ENCODE peak calls at places on chromosomes 7 and 10, in four cellular contexts. L is IMR-90, V is K562, W is GM12878. B is an unnamed sample.

GRCh38 chr7:135678612-135679575 is 16.6 kb downstream of the STMP1 start:
- DNase-seq in L (peak; percentile 86), V (no peak), W (no peak), B (peak; percentile 55)

GRCh38 chr7:46179211-46179610 is 258.1 kb upstream of the IGFBP3 start:
- DNase-seq in L (no peak), V (no peak), W (no peak), B (no peak)

GRCh38 chr7:2906197-2906931 is 62.3 kb upstream of the GNA12 start:
- DNase-seq in L (no peak), V (no peak), W (no peak), B (no peak)

GRCh38 chr7:88835147-88835728 is 39.7 kb upstream of the TEX47 start:
- DNase-seq in L (no peak), V (peak; percentile 17), W (peak; percentile 15), B (peak; percentile 58)

GRCh38 chr10:7409045-7409731 is 1.6 kb downstream of the SFMBT2 start:
- DNase-seq in L (no peak), V (peak; percentile 56), W (peak; percentile 51), B (no peak)

GRCh38 chr7:35773994-35774393 is 26.9 kb upstream of the SEPTIN7 start:
- DNase-seq in L (no peak), V (no peak), W (no peak), B (no peak)

GRCh38 chr7:117972606-117973005 is 99.4 kb upstream of the CTTNBP2 start:
- DNase-seq in L (no peak), V (no peak), W (no peak), B (no peak)

GRCh38 chr10:71614946-71615345 is 104.6 kb downstream of the C10orf105 start:
- DNase-seq in L (no peak), V (no peak), W (no peak), B (no peak)

GRCh38 chr10:22321831-22322662 is 1.1 kb downstream of the BMI1 start:
- DNase-seq in L (no peak), V (peak; percentile 51), W (no peak), B (peak; percentile 39)

GRCh38 chr7:37675739-37676138 is 7.8 kb upstream of the GPR141 start:
- DNase-seq in L (no peak), V (no peak), W (no peak), B (no peak)

GRCh38 chr10:119769886-119770285 is 44.0 kb downstream of the INPP5F start:
- DNase-seq in L (peak; percentile 80), V (no peak), W (no peak), B (peak; percentile 86)

GRCh38 chr10:69895759-69896158 is 94.1 kb downstream of the COL13A1 start:
- DNase-seq in L (peak; percentile 78), V (no peak), W (no peak), B (no peak)

GRCh38 chr7:40057292-40057691 is 77.1 kb downstream of the MPLKIP start:
- DNase-seq in L (peak; percentile 20), V (peak; percentile 18), W (no peak), B (no peak)

GRCh38 chr10:61633665-61634064 is 29.1 kb upstream of the CABCOCO1 start:
- DNase-seq in L (peak; percentile 68), V (no peak), W (no peak), B (peak; percentile 85)

GRCh38 chr7:111198255-111198654 is 107.3 kb downstream of the LRRN3 start:
- DNase-seq in L (peak; percentile 100), V (no peak), W (no peak), B (peak; percentile 65)

GRCh38 chr10:133141144-133141962 is 18.7 kb upstream of the KNDC1 start:
- DNase-seq in L (no peak), V (no peak), W (no peak), B (no peak)

GRCh38 chr7:133475655-133476054 is 222.8 kb downstream of the EXOC4 start:
- DNase-seq in L (no peak), V (no peak), W (no peak), B (no peak)

GRCh38 chr10:23437987-23438546 is 808 bp upstream of the OTUD1 start:
- DNase-seq in L (no peak), V (no peak), W (no peak), B (no peak)

GRCh38 chr7:29113384-29114102 is 32.8 kb downstream of the CPVL start:
- DNase-seq in L (no peak), V (no peak), W (no peak), B (peak; percentile 46)

GRCh38 chr10:34121974-34122282 is 693.2 kb downstream of the PARD3 start:
- DNase-seq in L (peak; percentile 71), V (no peak), W (peak; percentile 20), B (peak; percentile 98)

GRCh38 chr7:66326501-66327180 is 121.5 kb downstream of the TPST1 start:
- DNase-seq in L (peak; percentile 96), V (no peak), W (no peak), B (peak; percentile 85)

GRCh38 chr7:153381275-153382119 is 621.9 kb downstream of the ACTR3B start:
- DNase-seq in L (no peak), V (peak; percentile 78), W (no peak), B (no peak)

GRCh38 chr7:155593455-155594162 is 47.2 kb upstream of the CNPY1 start:
- DNase-seq in L (no peak), V (no peak), W (no peak), B (no peak)

GRCh38 chr7:96219382-96220130 is 102.3 kb downstream of the SLC25A13 start:
- DNase-seq in L (peak; percentile 60), V (no peak), W (no peak), B (peak; percentile 59)

GRCh38 chr10:17785276-17785935 is 23.7 kb upstream of the MRC1 start:
- DNase-seq in L (no peak), V (no peak), W (no peak), B (no peak)

GRCh38 chr7:618539-619355 is 99.1 kb upstream of the PDGFA start:
- DNase-seq in L (peak; percentile 26), V (no peak), W (no peak), B (no peak)

GRCh38 chr7:54330216-54330800 is 211.9 kb upstream of the VSTM2A start:
- DNase-seq in L (no peak), V (no peak), W (no peak), B (no peak)

GRCh38 chr7:78151229-78151628 is 352.7 kb downstream of the PHTF2 start:
- DNase-seq in L (peak; percentile 86), V (no peak), W (no peak), B (no peak)

GRCh38 chr10:123402021-123402420 is 247.8 kb downstream of the BUB3 start:
- DNase-seq in L (no peak), V (no peak), W (no peak), B (no peak)
- TF ChIP-seq FOS in L (no peak), V (no peak), W (no peak), B (no peak)

GRCh38 chr10:126905776-126906703 is 812 bp downstream of the DOCK1 start:
- DNase-seq in L (peak; percentile 52), V (no peak), W (no peak), B (peak; percentile 45)
- TF ChIP-seq POLR2A in L (peak; percentile 21), V (no peak), W (no peak), B (no peak)

DNA sequence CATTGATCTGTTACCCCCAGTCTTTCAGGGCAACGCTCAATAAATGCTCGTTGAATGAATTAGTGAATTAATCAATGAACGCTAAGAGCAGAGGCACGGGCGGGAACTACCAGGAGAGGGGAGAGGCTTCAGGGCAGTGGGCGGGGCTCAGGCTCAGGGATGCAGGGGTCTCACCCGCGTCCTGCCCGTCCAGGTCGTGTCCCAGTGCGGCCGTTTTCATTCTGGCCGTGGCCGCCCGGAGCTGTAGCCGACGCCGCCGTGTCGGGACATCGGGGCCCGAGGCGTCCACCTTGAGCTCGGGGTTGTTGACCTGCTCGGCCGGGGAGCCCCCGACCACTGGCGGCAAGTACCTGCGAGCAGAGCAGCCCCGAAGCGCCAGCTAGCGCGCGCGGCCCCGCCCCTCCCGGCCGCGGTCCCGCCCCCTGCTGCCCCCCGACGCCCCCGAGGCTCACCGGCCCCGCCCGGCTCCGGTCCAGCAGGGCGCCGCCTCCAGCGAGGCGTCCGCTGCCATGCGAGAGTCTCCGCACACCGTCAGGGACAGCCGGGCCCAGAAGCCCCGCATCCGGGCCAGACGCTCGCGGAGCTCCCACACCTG is 2.8 kb upstream of the GAL3ST4 start:
- DNase-seq in L (no peak), V (peak; percentile 13), W (no peak), B (no peak)
- H3K4me3 ChIP-seq in L (no peak overlapping the region), V (no peak overlapping the region), W (peak overlapping the region; percentile 39), B (no peak overlapping the region)

DNA sequence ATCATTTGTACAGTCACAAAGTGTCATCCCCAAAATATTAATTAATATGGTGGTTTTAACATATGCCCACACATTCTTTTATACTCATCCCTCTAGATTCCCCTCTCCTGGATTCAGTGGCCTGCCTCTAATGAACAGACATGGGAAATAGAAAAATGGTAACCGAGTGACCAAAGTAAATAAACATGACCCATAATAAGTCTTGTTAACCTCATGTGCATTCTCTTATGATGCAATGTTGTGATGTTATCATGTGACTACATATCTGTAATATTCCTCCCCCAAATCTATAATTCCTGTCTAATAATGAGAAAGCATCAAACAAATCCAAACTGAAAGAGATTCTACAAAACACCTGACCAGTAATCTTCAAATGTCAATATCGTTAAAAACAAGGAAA is 164.5 kb upstream of the PRSS1 start:
- DNase-seq in L (peak; percentile 26), V (no peak), W (no peak), B (peak; percentile 17)
- TF ChIP-seq FOS in L (no peak), V (no peak), W (no peak), B (no peak)

DNA sequence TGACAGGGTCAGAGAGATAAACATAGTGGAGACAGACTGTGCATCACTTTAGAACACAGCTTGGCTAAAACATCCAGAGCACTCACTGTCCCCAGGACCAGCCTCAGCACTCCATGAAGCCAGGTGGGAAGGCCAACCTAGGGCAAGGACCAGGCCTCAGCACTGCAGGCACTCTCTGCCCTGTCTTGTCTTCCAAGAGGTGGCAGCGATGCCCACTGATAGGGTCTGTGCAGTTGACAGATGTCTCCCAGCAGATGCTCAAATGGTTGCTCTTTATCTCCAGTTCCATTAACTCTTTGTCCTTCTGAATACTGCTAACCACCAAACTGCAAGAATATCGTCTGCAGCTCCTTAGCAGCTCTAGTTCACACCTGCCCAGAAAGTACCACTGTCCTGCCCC is 9.1 kb downstream of the DDX56 start:
- DNase-seq in L (no peak), V (no peak), W (no peak), B (no peak)
- TF ChIP-seq POLR2A in L (no peak), V (peak; percentile 18), W (no peak), B (no peak)